ENCODE peak calls at places on chromosomes 3 and 15, in five cellular contexts. Z, V, K, L and F are unnamed samples.

GRCh38 chr15:31280037-31280830 is 46.4 kb upstream of the KLF13 start:
- ATAC-seq in L (no peak), Z (no peak), V (no peak), K (peak), F (peak)

GRCh38 chr3:188123170-188123920 is 30.6 kb upstream of the LPP start:
- ATAC-seq in V (peak), L (peak), K (peak), Z (no peak), F (no peak)

GRCh38 chr3:119122350-119122749 is 23.6 kb upstream of the TEX55 start:
- ATAC-seq in Z (no peak), K (no peak), L (no peak), V (no peak), F (no peak)

GRCh38 chr15:101625980-101626379 is 26.2 kb downstream of the TM2D3 start:
- ATAC-seq in Z (no peak), K (peak), V (no peak), L (no peak), F (no peak)

GRCh38 chr3:18135083-18135814 is 289.9 kb downstream of the SATB1 start:
- ATAC-seq in K (no peak), L (no peak), Z (no peak), V (no peak), F (no peak)

GRCh38 chr15:44101944-44102343 is 93.1 kb downstream of the FRMD5 start:
- ATAC-seq in L (no peak), V (no peak), K (no peak), Z (no peak), F (no peak)

GRCh38 chr3:121834079-121834730 is 655 bp downstream of the IQCB1 start:
- ATAC-seq in K (peak), L (peak), V (peak), Z (peak), F (no peak)

GRCh38 chr3:43465109-43465508 is 156.7 kb downstream of the ANO10 start:
- ATAC-seq in L (no peak), Z (no peak), V (no peak), K (no peak), F (no peak)

GRCh38 chr15:64224508-64224907 is 61.7 kb upstream of the PPIB start:
- ATAC-seq in Z (peak), K (no peak), V (no peak), L (no peak), F (no peak)

GRCh38 chr3:145022447-145022846 is 1050.8 kb downstream of the DIPK2A start:
- ATAC-seq in V (no peak), L (no peak), K (no peak), Z (no peak), F (no peak)

GRCh38 chr3:163785693-163786092 is 1292.6 kb downstream of the SI start:
- ATAC-seq in V (no peak), L (no peak), Z (no peak), K (peak), F (no peak)

GRCh38 chr3:155208183-155208582 is 85.3 kb downstream of the STRIT1 start:
- ATAC-seq in K (no peak), Z (peak), V (no peak), L (no peak), F (no peak)

GRCh38 chr3:46447535-46447934 is 17.2 kb downstream of the LTF start:
- ATAC-seq in K (no peak), V (no peak), L (no peak), Z (no peak), F (no peak)

GRCh38 chr3:69326821-69327433 is 59.0 kb downstream of the FRMD4B start:
- ATAC-seq in K (no peak), V (no peak), Z (no peak), L (no peak), F (peak)

GRCh38 chr15:64620991-64621495 is 154.3 kb downstream of the RBPMS2 start:
- ATAC-seq in V (no peak), Z (no peak), K (no peak), L (no peak), F (no peak)

GRCh38 chr3:52121813-52122212 is 32.4 kb downstream of the POC1A start:
- ATAC-seq in L (no peak), V (peak), Z (no peak), K (no peak), F (no peak)

GRCh38 chr3:149702691-149703426 is 45.0 kb upstream of the WWTR1 start:
- ATAC-seq in L (no peak), K (peak), V (peak), Z (no peak), F (peak)

GRCh38 chr3:36524560-36524959 is 144.3 kb downstream of the STAC start:
- ATAC-seq in V (no peak), L (no peak), K (no peak), Z (no peak), F (no peak)

GRCh38 chr3:189236352-189236751 is 64.6 kb downstream of the TPRG1 start:
- ATAC-seq in L (no peak), Z (no peak), K (no peak), V (no peak), F (no peak)

GRCh38 chr3:172043233-172043632 is 3.9 kb downstream of the FNDC3B start:
- ATAC-seq in L (no peak), K (no peak), Z (no peak), V (no peak), F (no peak)
- H3K4me3 ChIP-seq in L (peak), K (peak), Z (no peak), V (no peak), F (no peak)

GRCh38 chr3:71228156-71228885 is 355.2 kb downstream of the FOXP1 start:
- ATAC-seq in Z (no peak), V (no peak), K (no peak), L (no peak), F (no peak)
- TF ChIP-seq EP300 in Z (no peak), V (no peak), K (no peak), L (no peak), F (no peak)

GRCh38 chr3:61885414-61885813 is 324.0 kb downstream of the PTPRG start:
- ATAC-seq in L (no peak), K (no peak), Z (no peak), V (no peak), F (no peak)
- H3K4me3 ChIP-seq in L (no peak), K (no peak), Z (no peak), V (no peak), F (no peak)

GRCh38 chr3:127820221-127820870 is 2.0 kb downstream of the MGLL start:
- ATAC-seq in V (no peak), L (no peak), Z (no peak), K (no peak), F (no peak)

GRCh38 chr3:127820871-127821853 is 1.2 kb downstream of the MGLL start:
- ATAC-seq in V (no peak), K (no peak), L (no peak), Z (no peak), F (no peak)

GRCh38 chr3:127817331-127817821 is 4.9 kb downstream of the MGLL start:
- ATAC-seq in V (peak), Z (no peak), L (peak), K (no peak), F (peak)

GRCh38 chr3:127819656-127820055 is 2.7 kb downstream of the MGLL start:
- ATAC-seq in V (no peak), K (no peak), Z (no peak), L (no peak), F (no peak)

DNA sequence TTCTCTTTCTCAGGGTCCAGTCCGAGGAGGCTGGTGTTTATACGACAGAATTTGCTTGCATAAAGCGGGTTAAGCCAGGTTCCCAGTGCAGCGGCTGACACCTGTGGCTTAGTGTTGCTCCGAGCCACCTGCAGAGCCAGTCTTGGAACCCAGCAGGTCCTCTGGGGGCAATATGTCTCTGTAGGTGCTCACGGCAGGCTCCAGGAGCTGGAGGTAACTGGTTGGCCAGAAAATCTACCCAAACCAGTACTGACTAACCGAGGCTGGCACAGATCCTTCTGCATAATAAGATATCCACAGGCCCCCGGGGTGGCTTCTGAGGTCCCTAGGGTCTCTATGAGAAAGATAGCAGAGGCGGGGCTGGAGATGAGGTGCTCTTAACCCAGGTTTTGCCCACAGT is 3.2 kb downstream of the MGLL start:
- ATAC-seq in K (no peak), L (no peak), Z (no peak), V (no peak), F (no peak)
- TF ChIP-seq EP300 in K (no peak), L (no peak), Z (no peak), V (no peak), F (no peak)

GRCh38 chr3:157871838-157872497 is 234.3 kb downstream of the SHOX2 start:
- ATAC-seq in K (no peak), L (no peak), V (no peak), Z (no peak), F (no peak)

GRCh38 chr3:157868168-157868567 is 238.1 kb downstream of the SHOX2 start:
- ATAC-seq in V (peak), L (no peak), Z (no peak), K (no peak), F (peak)

GRCh38 chr3:157865449-157865862 is 240.8 kb downstream of the SHOX2 start:
- ATAC-seq in K (peak), Z (peak), V (no peak), L (no peak), F (no peak)

GRCh38 chr3:157871248-157871647 is 235.0 kb downstream of the SHOX2 start:
- ATAC-seq in K (no peak), L (no peak), Z (no peak), V (no peak), F (no peak)

DNA sequence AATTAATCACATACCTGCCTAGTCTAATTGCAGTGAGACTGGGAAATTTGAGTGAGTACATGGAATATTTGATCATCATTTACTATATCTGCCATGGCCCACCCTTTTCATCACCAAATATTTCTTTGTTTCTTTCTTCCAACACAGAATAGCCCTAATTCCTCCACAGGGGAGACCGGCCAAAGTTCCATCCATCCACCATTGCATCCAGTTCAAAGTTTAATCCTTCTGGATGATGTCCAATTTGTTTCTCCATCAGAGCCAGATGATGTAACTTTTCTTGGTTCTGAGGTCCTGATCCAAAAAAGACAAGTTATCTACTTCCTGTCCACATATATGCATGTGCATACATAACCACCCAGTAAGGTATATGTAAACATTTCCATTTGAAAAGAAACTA is 237.3 kb downstream of the SHOX2 start:
- ATAC-seq in L (no peak), K (no peak), V (peak), Z (no peak), F (peak)
- H3K4me3 ChIP-seq in L (no peak), K (no peak), V (no peak), Z (no peak), F (no peak)